ENCODE peak calls at places on chromosomes 13 and 19, in six cellular contexts. M is H1, V is HepG2, Z is SK-N-SH, I is HCT116, P is GM12878. G is an unnamed sample.

GRCh38 chr13:40662866-40663265 is 3.6 kb downstream of the FOXO1 start:
- DNase-seq in I (no peak), Z (no peak), P (peak; percentile 74), M (no peak), V (no peak), G (no peak)

GRCh38 chr13:61414686-61415664 is 674 bp downstream of the PCDH20 start:
- DNase-seq in Z (peak; percentile 80), M (peak; percentile 78), I (no peak), P (no peak), V (peak; percentile 26), G (peak; percentile 80)

GRCh38 chr19:54464044-54464623 is 556 bp upstream of the LENG9 start:
- DNase-seq in Z (peak; percentile 75), I (peak; percentile 97), P (peak; percentile 96), V (peak; percentile 96), M (peak; percentile 95), G (peak; percentile 99)

GRCh38 chr19:2089001-2089711 is 7.0 kb downstream of the MOB3A start:
- DNase-seq in M (no peak), I (no peak), V (no peak), Z (peak; percentile 67), P (peak; percentile 78), G (no peak)

GRCh38 chr19:50719119-50719435 is 525 bp downstream of the SHANK1 start:
- DNase-seq in V (no peak), I (no peak), Z (no peak), M (no peak), P (no peak), G (no peak)

GRCh38 chr19:45772130-45772880 is 3.3 kb upstream of the SIX5 start:
- DNase-seq in V (no peak), Z (no peak), I (no peak), P (no peak), M (no peak), G (no peak)

GRCh38 chr19:53868091-53868891 is 608 bp downstream of the MYADM start:
- DNase-seq in M (peak; percentile 71), P (no peak), Z (peak; percentile 67), V (peak; percentile 47), I (no peak), G (peak; percentile 64)

GRCh38 chr13:30863796-30864195 is 42.3 kb upstream of the MEDAG start:
- DNase-seq in I (no peak), P (no peak), M (no peak), V (no peak), Z (no peak), G (no peak)

GRCh38 chr13:110555601-110556223 is 5.8 kb downstream of the RAB20 start:
- DNase-seq in I (no peak), P (no peak), Z (no peak), M (no peak), V (peak; percentile 84), G (peak; percentile 92)

GRCh38 chr13:105579821-105580707 is 955.4 kb downstream of the EFNB2 start:
- DNase-seq in M (no peak), V (no peak), P (no peak), I (no peak), Z (no peak), G (peak; percentile 49)

GRCh38 chr13:92225861-92226260 is 827.4 kb downstream of the GPC5 start:
- DNase-seq in P (no peak), I (no peak), M (no peak), Z (no peak), V (no peak), G (no peak)

GRCh38 chr19:40335101-40335500 is 13.1 kb downstream of the C19orf47 start:
- DNase-seq in I (no peak), V (no peak), M (no peak), Z (no peak), P (no peak), G (no peak)

GRCh38 chr13:90594694-90595093 is 752.8 kb upstream of the MIR17HG start:
- DNase-seq in P (no peak), M (no peak), Z (no peak), I (no peak), V (no peak), G (no peak)

GRCh38 chr13:112732679-112733078 is 42.8 kb downstream of the ATP11A start:
- DNase-seq in P (no peak), V (no peak), Z (no peak), M (no peak), I (no peak), G (no peak)

GRCh38 chr13:73272831-73273230 is 214.0 kb downstream of the KLF5 start:
- DNase-seq in M (no peak), P (no peak), V (no peak), Z (no peak), I (no peak), G (no peak)

GRCh38 chr13:70841240-70842061 is 733.2 kb upstream of the KLHL1 start:
- DNase-seq in Z (no peak), I (no peak), M (no peak), V (no peak), P (no peak), G (no peak)

GRCh38 chr19:18479964-18480723 is 41.7 kb downstream of the ELL start:
- DNase-seq in V (no peak), P (no peak), M (no peak), Z (no peak), I (no peak), G (no peak)

GRCh38 chr13:110045202-110045601 is 258.8 kb upstream of the IRS2 start:
- DNase-seq in P (no peak), I (no peak), M (no peak), V (no peak), Z (no peak), G (no peak)

GRCh38 chr13:110506859-110507566 is 54.5 kb downstream of the RAB20 start:
- DNase-seq in M (no peak), Z (no peak), P (no peak), I (no peak), V (no peak), G (no peak)

GRCh38 chr13:32178763-32179162 is 136.4 kb downstream of the ZAR1L start:
- DNase-seq in I (no peak), M (no peak), Z (no peak), V (no peak), P (no peak), G (no peak)

GRCh38 chr13:21476893-21477472 is 17.9 kb upstream of the ZDHHC20 start:
- DNase-seq in V (peak; percentile 64), Z (peak; percentile 80), M (peak; percentile 96), P (peak; percentile 50), I (peak; percentile 76), G (peak; percentile 27)

GRCh38 chr13:104810242-104810641 is 1725.2 kb downstream of the EFNB2 start:
- DNase-seq in Z (no peak), P (no peak), M (no peak), V (no peak), I (no peak), G (no peak)

GRCh38 chr19:18514800-18515682 is 6.8 kb downstream of the ELL start:
- DNase-seq in M (no peak), I (no peak), Z (no peak), P (no peak), V (peak; percentile 99), G (no peak)

GRCh38 chr13:52968074-52968700 is 60.4 kb upstream of the OLFM4 start:
- DNase-seq in V (peak; percentile 60), P (peak; percentile 16), M (peak; percentile 86), I (peak; percentile 54), Z (peak; percentile 71), G (peak; percentile 48)

GRCh38 chr13:63433546-63434150 is 2018.0 kb upstream of the PCDH20 start:
- DNase-seq in M (no peak), V (no peak), I (no peak), Z (no peak), P (no peak), G (peak; percentile 9)

GRCh38 chr19:39052846-39053245 is 20.5 kb upstream of the FBXO27 start:
- DNase-seq in M (no peak), V (no peak), I (no peak), P (no peak), Z (no peak), G (no peak)

GRCh38 chr13:51158923-51159322 is 47.8 kb upstream of the C13orf42 start:
- DNase-seq in I (no peak), V (no peak), Z (no peak), P (no peak), M (peak; percentile 30), G (no peak)

GRCh38 chr19:3372413-3372812 is 6.0 kb downstream of the NFIC start:
- DNase-seq in V (no peak), P (no peak), M (no peak), Z (no peak), I (no peak), G (no peak)
- TF ChIP-seq JUND in V (no peak), P (no peak), M (no peak), Z (no peak), I (no peak), G (no peak)

GRCh38 chr19:43464089-43464775 is 1.2 kb downstream of the LYPD3 start:
- DNase-seq in P (no peak), V (no peak), M (peak; percentile 88), Z (peak; percentile 87), I (no peak), G (no peak)
- TF ChIP-seq JUND in P (no peak), V (no peak), M (no peak), Z (no peak), I (no peak), G (no peak)

DNA sequence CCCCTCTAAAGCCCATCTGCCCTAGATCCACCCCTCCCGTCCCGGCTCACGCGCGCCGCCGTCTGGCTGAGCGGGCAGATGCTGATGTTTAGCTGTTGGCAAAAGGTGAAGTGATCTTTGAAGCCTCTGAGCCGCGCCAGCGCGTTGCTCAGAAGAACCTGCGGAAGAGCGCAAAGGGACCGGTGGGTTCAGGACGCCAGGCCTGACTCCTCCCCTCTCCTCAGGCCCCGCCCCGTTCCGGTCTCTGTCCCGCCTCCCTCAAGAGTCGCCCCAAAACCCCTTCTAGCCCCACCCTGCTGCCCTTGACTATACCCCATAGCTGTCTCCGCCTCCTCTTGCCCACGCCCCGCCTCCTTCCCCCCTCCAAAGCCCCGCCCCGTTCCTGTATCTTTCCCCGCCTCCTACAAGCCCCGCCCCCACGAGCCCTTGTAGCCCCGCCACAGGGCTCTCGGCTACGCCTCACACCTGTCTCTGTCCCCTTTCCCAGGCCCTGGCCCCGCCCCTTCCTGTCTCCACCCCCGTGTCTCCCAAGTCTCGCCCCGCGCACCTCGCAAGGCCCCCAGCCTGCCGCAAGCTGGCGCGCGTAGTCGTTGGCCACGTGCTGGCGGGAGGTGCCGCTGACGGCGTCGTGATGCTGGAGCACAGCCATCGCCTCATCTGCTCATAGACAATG is 9.5 kb downstream of the MAN2B1 start:
- DNase-seq in I (no peak), Z (peak; percentile 86), V (no peak), M (peak; percentile 95), P (no peak), G (no peak)
- TF ChIP-seq JUND in I (no peak), Z (no peak), V (no peak), M (no peak), P (no peak), G (no peak)

DNA sequence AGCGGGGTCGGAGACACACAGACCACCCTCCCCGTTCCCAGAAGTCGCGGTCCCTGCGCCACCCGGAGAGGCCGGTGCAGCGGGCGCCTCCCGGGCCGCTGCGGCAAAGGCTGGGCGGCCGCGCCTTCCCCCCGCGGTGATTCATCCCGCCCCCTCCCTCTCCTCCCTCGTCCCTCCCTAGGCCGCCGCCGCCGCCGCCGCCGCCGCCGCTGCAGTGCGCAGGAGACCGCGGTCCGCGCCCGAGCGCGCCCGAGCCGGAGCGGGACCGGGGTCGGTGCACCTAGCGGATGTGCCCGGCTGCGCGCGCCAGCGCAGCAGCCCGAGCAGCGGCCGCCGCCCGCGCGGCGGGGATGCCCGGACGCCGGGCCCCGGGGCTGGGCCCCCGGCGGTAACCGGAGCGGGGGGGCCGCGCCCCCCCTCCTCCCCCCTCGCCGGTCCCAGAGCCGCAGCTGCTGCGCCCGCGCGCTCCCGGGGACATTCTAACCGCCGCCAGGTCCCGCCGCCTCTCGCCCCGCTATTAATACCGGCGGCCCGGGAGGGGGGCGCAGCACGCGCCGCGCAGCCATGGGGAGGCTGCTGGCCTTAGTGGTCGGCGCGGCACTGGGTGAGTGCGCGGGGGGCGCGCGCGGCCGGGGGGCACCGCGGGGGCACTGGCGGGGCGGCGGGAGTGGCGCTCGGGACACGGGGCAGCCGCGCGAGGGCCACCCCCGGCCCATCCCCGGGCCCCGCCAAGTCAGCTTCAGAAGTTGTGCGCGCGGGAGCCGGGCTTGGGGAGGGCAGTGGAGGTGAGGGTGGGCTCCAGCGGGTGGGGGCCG is at the start of gene SCN1B:
- DNase-seq in P (no peak), V (peak; percentile 31), M (peak; percentile 78), Z (peak; percentile 91), I (peak; percentile 22), G (peak; percentile 47)
- TF ChIP-seq JUND in P (no peak), V (no peak), M (no peak), Z (no peak), I (no peak), G (no peak)

G was measured in T47D.